ENCODE peak calls at places on chromosomes 7 and 10, in nine cellular contexts. S is lower lobe of right lung; R is aorta; Q is tibial artery; Y is CD8-positive, alpha-beta memory T cell; X is transverse colon; W is small intestine; J is mammary epithelial cell; V is lung. D is an unnamed sample.

GRCh38 chr7:82049442-82049841 is 279.6 kb upstream of the HGF start:
- DNase-seq in S (no peak), R (no peak), Q (no peak), Y (no peak), X (no peak), W (no peak), J (no peak), V (no peak), D (peak; percentile 39)

GRCh38 chr7:17802056-17802455 is 138.2 kb downstream of the SNX13 start:
- DNase-seq in S (no peak), R (no peak), Q (no peak), Y (no peak), X (no peak), W (no peak), J (peak; percentile 42), V (no peak), D (peak; percentile 43)

GRCh38 chr7:134784251-134785049 is 5.0 kb downstream of the CALD1 start:
- DNase-seq in S (no peak), R (peak; percentile 77), Q (peak; percentile 41), Y (no peak), X (no peak), W (no peak), J (no peak), V (no peak), D (no peak)

GRCh38 chr10:29642996-29643395 is 8.2 kb upstream of the SVIL start:
- DNase-seq in S (no peak), R (no peak), Q (peak; percentile 73), Y (no peak), X (no peak), W (no peak), J (no peak), V (no peak), D (peak; percentile 82)

GRCh38 chr7:95996886-95997285 is 224.5 kb downstream of the DYNC1I1 start:
- DNase-seq in S (no peak), R (no peak), Q (no peak), Y (no peak), X (no peak), W (no peak), J (no peak), V (no peak), D (no peak)

GRCh38 chr7:121187676-121188075 is 141.1 kb upstream of the WNT16 start:
- DNase-seq in S (no peak), R (no peak), Q (no peak), Y (no peak), X (no peak), W (no peak), J (no peak), V (no peak), D (peak; percentile 17)

GRCh38 chr10:21079330-21079658 is 182.2 kb upstream of the NEBL start:
- DNase-seq in S (no peak), R (no peak), Q (no peak), Y (no peak), X (no peak), W (no peak), J (no peak), V (no peak), D (no peak)

GRCh38 chr10:58701398-58702135 is 188.9 kb downstream of the BICC1 start:
- DNase-seq in S (no peak), R (no peak), Q (no peak), Y (no peak), X (no peak), W (no peak), J (peak; percentile 47), V (no peak), D (peak; percentile 89)

GRCh38 chr10:24556746-24557742 is 166.6 kb downstream of the ARHGAP21 start:
- DNase-seq in S (no peak), R (no peak), Q (no peak), Y (no peak), X (peak; percentile 28), W (peak; percentile 53), J (peak; percentile 46), V (no peak), D (peak; percentile 76)

DNA sequence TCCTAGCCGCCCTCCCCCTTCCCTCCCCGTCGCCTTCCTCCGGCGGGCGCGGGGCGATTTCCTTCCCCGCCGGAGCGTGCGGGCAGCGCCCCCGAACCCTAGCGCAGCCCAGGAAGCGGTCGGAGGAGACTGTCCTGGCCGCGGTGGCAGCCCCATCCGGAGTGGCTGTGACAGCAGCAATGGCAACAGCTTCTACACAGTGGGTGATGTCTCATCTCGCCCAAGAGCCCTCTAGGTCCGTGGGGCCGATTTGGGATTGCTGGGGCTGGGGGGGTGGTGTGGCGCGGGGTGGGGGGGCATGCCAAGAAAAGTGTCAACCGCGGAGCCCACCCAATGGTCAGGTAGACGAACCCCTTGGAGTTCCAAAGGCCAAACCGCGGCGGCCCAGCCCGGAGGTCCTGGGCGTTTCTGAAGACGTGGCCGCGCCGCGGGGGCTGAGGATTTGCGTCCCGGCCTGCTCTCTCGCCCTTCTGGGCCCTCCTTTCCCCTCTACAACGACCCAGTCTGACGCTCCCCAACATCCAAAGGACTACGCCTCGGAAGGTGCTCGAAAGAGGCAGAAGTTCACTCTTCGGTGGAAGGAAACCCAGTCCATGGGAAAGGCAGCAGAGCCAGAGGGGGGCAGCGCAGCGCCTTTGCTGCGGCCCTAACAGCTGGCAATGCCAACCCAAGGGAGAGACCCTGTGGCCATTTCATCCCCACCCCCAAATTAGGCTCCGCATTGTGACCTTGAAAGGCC is 603 bp upstream of the TWIST1 start:
- DNase-seq in S (no peak), R (peak; percentile 76), Q (no peak), Y (no peak), X (no peak), W (no peak), J (no peak), V (no peak), D (peak; percentile 85)
- H3K27me3 ChIP-seq in S (peaks cover 96% of the 10 kb centered on the region), R (no peaks in the 10 kb centered on the region), Q (peaks cover 39% of the 10 kb centered on the region), Y (peaks cover 3% of the 10 kb centered on the region), X (peaks cover 98% of the 10 kb centered on the region), W (peaks cover 32% of the 10 kb centered on the region), J (peaks cover 41% of the 10 kb centered on the region), V (peaks cover 19% of the 10 kb centered on the region), D (no peaks in the 10 kb centered on the region)

DNA sequence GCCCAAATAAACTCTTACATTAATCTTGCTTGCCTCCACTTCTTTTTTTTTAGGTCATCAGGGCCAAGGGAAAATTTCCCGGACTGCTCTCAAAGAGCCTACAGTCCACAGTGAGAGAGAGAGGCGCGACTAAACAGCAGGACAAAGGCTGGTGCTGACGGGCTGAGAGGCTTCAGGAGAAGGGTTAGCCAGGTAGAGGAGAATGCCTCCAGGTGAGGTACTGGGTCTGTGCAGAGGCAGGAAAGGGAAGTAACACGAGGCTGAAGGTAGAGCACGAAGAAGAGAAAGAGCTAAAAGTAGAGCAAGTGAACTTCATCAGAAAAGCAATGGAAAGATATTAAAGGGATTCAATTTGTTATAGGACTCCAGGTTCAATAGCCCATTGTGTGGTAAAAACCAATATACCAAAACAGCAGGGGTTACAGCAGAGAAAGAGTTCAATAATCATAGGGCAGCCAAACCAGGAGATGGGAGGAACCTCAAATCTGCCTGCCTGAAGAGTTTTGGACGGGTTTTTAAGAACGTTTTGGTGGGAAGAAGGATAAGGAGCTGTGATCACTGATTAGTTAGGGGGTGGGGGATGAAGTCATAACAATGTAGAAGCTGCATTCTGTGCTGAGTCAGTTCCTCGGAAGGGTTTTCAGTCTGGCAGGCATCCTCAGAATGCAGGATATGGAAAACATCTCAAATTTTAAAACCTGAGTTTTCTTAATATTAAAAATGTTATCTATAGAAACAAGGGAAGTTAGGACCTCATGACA is 171.5 kb downstream of the AKR1D1 start:
- DNase-seq in S (no peak), R (no peak), Q (no peak), Y (no peak), X (no peak), W (no peak), J (no peak), V (no peak), D (peak; percentile 3)
- H3K4me1 ChIP-seq in S (no peaks in the 10 kb centered on the region), R (no peaks in the 10 kb centered on the region), Q (no peaks in the 10 kb centered on the region), Y (no peaks in the 10 kb centered on the region), X (peaks cover 2% of the 10 kb centered on the region), W (no peaks in the 10 kb centered on the region), J (no peaks in the 10 kb centered on the region), V (peaks cover 2% of the 10 kb centered on the region), D (no peaks in the 10 kb centered on the region)

DNA sequence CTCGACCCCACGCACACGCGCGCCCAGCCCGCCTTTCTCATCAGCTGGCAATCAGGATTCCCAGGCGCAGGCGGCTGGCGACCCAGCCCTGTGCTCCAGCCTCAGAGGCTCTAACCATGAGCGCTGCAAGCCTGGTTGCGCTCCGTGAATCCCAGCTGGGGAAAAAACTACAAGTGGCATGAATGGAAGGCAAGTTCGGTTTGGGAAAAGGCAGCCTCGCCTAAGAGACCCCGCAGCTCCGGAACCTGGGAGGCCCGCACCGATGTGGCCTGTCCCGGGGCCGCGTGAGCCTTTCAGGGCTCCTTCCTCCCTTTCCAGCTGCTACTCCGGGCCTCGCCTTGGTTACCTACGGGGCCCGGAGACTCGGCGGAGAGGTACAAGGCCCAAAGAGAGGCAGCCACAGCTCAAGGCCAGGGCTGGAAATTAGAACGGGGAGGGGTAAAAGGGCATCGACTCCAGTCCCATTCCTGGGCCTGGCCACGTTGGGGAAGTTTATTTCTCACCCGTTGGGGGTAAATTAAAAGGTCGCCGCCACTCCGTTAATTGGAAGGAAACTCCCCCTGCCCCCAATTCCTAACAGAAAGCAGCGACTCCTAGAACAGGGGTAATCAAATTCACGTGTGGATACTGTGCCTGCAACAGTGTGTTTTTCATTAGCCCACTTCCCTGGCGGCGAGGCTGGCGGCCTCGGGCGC is 1.3 kb upstream of the HOXA9 start:
- DNase-seq in S (peak; percentile 44), R (peak; percentile 76), Q (no peak), Y (no peak), X (no peak), W (no peak), J (no peak), V (no peak), D (peak; percentile 66)
- H3K4me3 ChIP-seq in S (peak overlapping the region; percentile 50), R (no peak overlapping the region), Q (peak overlapping the region; percentile 91), Y (no peak overlapping the region), X (peak overlapping the region; percentile 58), W (no peak overlapping the region), J (no peak overlapping the region), V (no peak overlapping the region), D (peak overlapping the region; percentile 83)

GRCh38 chr10:133237241-133238065 is at the start of gene VENTX:
- DNase-seq in S (no peak), R (no peak), Q (no peak), Y (no peak), X (no peak), W (no peak), J (no peak), V (no peak), D (no peak)

GRCh38 chr10:133241501-133242205 is 4.0 kb downstream of the VENTX start:
- DNase-seq in S (no peak), R (no peak), Q (no peak), Y (no peak), X (no peak), W (no peak), J (no peak), V (no peak), D (no peak)

GRCh38 chr10:133238066-133238804 is 580 bp downstream of the VENTX start:
- DNase-seq in S (no peak), R (no peak), Q (no peak), Y (no peak), X (no peak), W (no peak), J (no peak), V (no peak), D (no peak)

GRCh38 chr10:133242611-133243356 is 5.1 kb downstream of the VENTX start:
- DNase-seq in S (no peak), R (no peak), Q (no peak), Y (no peak), X (no peak), W (no peak), J (no peak), V (no peak), D (peak; percentile 74)

DNA sequence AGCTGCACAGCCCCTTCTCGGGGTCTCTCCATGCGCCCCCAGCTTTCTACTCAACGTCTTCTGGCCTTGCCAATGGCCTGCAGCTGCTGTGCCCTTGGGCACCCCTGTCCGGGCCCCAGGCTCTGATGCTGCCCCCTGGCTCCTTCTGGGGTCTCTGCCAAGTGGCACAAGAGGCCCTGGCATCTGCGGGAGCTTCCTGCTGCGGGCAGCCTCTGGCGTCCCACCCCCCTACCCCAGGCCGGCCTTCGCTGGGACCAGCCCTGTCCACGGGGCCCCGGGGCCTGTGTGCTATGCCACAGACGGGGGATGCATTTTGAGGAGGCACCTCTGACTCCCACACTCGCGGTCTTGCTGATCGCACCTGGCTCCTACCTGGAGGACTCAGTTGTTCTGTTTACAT is 2.3 kb downstream of the VENTX start:
- DNase-seq in S (no peak), R (no peak), Q (no peak), Y (no peak), X (no peak), W (no peak), J (no peak), V (no peak), D (no peak)
- H3K27me3 ChIP-seq in S (peaks cover 86% of the 10 kb centered on the region), R (no peaks in the 10 kb centered on the region), Q (peaks cover 94% of the 10 kb centered on the region), Y (peaks cover 16% of the 10 kb centered on the region), X (peaks cover 93% of the 10 kb centered on the region), W (peaks cover 35% of the 10 kb centered on the region), J (peaks cover 29% of the 10 kb centered on the region), V (peaks cover 15% of the 10 kb centered on the region), D (peaks cover 64% of the 10 kb centered on the region)

D was measured in GM23248.